ENCODE peak calls at places on chromosomes 2 and 18, in eight cellular contexts. C is A549; I is left ventricle myocardium inferior; J is psoas muscle; W is activated CD4-positive, CD25-positive, alpha-beta regulatory T cell; O is stimulated activated CD4-positive, alpha-beta T cell treated with anti-CD3 and anti-CD28 coated beads, TNF-alpha, amount 100 ng/mL, for 4 hours; V is NCI-H1105; U is LHCN-M2. M is an unnamed sample.

GRCh38 chr18:8314123-8314522 is 295.1 kb upstream of the RAB12 start:
- DNase-seq in J (no peak), V (no peak), O (no peak), C (no peak), U (no peak), W (no peak), I (no peak), M (no peak)

GRCh38 chr18:41128545-41128944 is 826.5 kb upstream of the PIK3C3 start:
- DNase-seq in U (no peak), W (no peak), V (no peak), I (no peak), J (no peak), C (no peak), O (no peak), M (no peak)

GRCh38 chr2:33371304-33372090 is 105.0 kb upstream of the RASGRP3 start:
- DNase-seq in U (no peak), V (no peak), O (no peak), J (no peak), I (no peak), W (no peak), C (no peak), M (no peak)

GRCh38 chr2:240426797-240427721 is 8.4 kb upstream of the GPC1 start:
- DNase-seq in I (no peak), C (peak; percentile 66), W (no peak), J (no peak), O (no peak), U (no peak), V (no peak), M (no peak)

GRCh38 chr2:205716126-205716525 is 33.8 kb downstream of the NRP2 start:
- DNase-seq in V (no peak), O (no peak), W (no peak), U (no peak), C (peak; percentile 75), J (no peak), I (no peak), M (no peak)

GRCh38 chr2:37326285-37326684 is 1.7 kb upstream of the PRKD3 start:
- DNase-seq in C (peak; percentile 61), W (no peak), O (no peak), U (peak; percentile 84), J (no peak), V (no peak), I (no peak), M (peak; percentile 84)

GRCh38 chr2:231672617-231673347 is 35.5 kb upstream of the PTMA start:
- DNase-seq in I (no peak), W (no peak), J (no peak), U (no peak), O (no peak), V (no peak), C (peak; percentile 89), M (peak; percentile 38)

GRCh38 chr18:63336366-63337099 is 17.0 kb upstream of the BCL2 start:
- DNase-seq in W (no peak), U (peak; percentile 93), O (no peak), V (no peak), J (no peak), I (no peak), C (peak; percentile 11), M (peak; percentile 97)

GRCh38 chr2:99256677-99257076 is 1.2 kb upstream of the LYG2 start:
- DNase-seq in W (no peak), O (no peak), J (no peak), I (no peak), C (no peak), U (peak; percentile 31), V (no peak), M (peak; percentile 5)

GRCh38 chr2:224513991-224514390 is 71.2 kb downstream of the CUL3 start:
- DNase-seq in O (no peak), C (no peak), V (no peak), J (no peak), U (no peak), W (no peak), I (no peak), M (no peak)

GRCh38 chr2:161625996-161626395 is 1.8 kb downstream of the SLC4A10 start:
- DNase-seq in O (no peak), I (no peak), U (no peak), V (no peak), W (no peak), C (no peak), J (no peak), M (no peak)

GRCh38 chr2:26456701-26457224 is 21.2 kb downstream of the OTOF start:
- DNase-seq in V (no peak), I (no peak), U (no peak), O (no peak), W (no peak), C (peak; percentile 43), J (no peak), M (no peak)

GRCh38 chr2:239674101-239674980 is 273.5 kb upstream of the HDAC4 start:
- DNase-seq in I (no peak), V (no peak), C (no peak), J (no peak), O (no peak), W (no peak), U (no peak), M (no peak)

GRCh38 chr2:168116448-168116847 is 130.9 kb downstream of the STK39 start:
- DNase-seq in C (no peak), J (no peak), U (no peak), O (no peak), I (no peak), V (no peak), W (no peak), M (no peak)

GRCh38 chr2:132937629-132938028 is 267.6 kb upstream of the LYPD1 start:
- DNase-seq in I (no peak), V (no peak), O (no peak), W (no peak), C (no peak), J (no peak), U (no peak), M (no peak)

GRCh38 chr2:67400560-67401464 is 3.7 kb downstream of the ETAA1 start:
- DNase-seq in I (no peak), U (peak; percentile 50), J (no peak), W (no peak), O (no peak), C (peak; percentile 11), V (peak; percentile 34), M (peak; percentile 72)

GRCh38 chr18:28357785-28358401 is 181.0 kb upstream of the CDH2 start:
- DNase-seq in C (peak; percentile 16), U (peak; percentile 34), W (no peak), V (no peak), I (no peak), O (no peak), J (no peak), M (peak; percentile 69)

GRCh38 chr2:240213476-240214391 is 73.3 kb upstream of the OTOS start:
- DNase-seq in C (no peak), W (no peak), V (no peak), J (peak; percentile 45), I (no peak), O (no peak), U (no peak), M (no peak)

GRCh38 chr2:96138146-96139145 is at the start of gene ASTL:
- DNase-seq in W (peak; percentile 49), J (peak; percentile 60), O (no peak), V (peak; percentile 82), I (peak; percentile 5), C (peak; percentile 39), U (no peak), M (peak; percentile 8)

GRCh38 chr2:120450196-120450820 is 104.4 kb downstream of the INHBB start:
- DNase-seq in J (no peak), U (no peak), O (no peak), I (no peak), C (no peak), V (no peak), W (no peak), M (no peak)

GRCh38 chr2:48173141-48173540 is 266.8 kb upstream of the FBXO11 start:
- DNase-seq in W (no peak), J (no peak), V (no peak), U (no peak), O (no peak), C (no peak), I (no peak), M (no peak)

M was measured in HCEC 1CT.